ENCODE peak calls at places on chromosomes 2 and 18, in ten cellular contexts. P is K562, V is endothelial cell of umbilical vein, A is IMR-90, I is GM23248, X is mammary epithelial cell, W is fibroblast of lung, R is PC-9, L is PC-3, Y is H9. O is an unnamed sample. For H3K4me1, the result is how much of the 10 kb centered on the place peaks cover.

GRCh38 chr2:173343921-173344320 is 10.8 kb upstream of the CDCA7 start:
- DNase-seq in R (peak), X (no peak), A (no peak), V (no peak), W (no peak), P (no peak), Y (no peak), L (no peak), I (no peak), O (no peak)

GRCh38 chr18:32213693-32214092 is 23.9 kb downstream of the MEP1B start:
- DNase-seq in A (no peak), X (no peak), Y (no peak), P (no peak), R (no peak), W (no peak), V (no peak), I (no peak), L (no peak), O (no peak)

GRCh38 chr2:108632748-108633147 is 86.5 kb upstream of the RANBP2 start:
- DNase-seq in P (no peak), W (no peak), Y (no peak), I (no peak), A (no peak), V (no peak), L (no peak), R (no peak), X (no peak), O (no peak)

GRCh38 chr2:165197346-165197745 is 6.5 kb downstream of the SCN3A start:
- DNase-seq in I (no peak), R (no peak), W (no peak), X (no peak), V (no peak), P (no peak), L (no peak), A (no peak), Y (no peak), O (no peak)

GRCh38 chr2:26178746-26179436 is 6.0 kb downstream of the GAREM2 start:
- DNase-seq in A (no peak), L (peak), W (no peak), P (peak), R (peak), I (peak), X (no peak), V (peak), Y (peak), O (peak)

GRCh38 chr18:49645836-49646235 is 84.0 kb downstream of the LIPG start:
- DNase-seq in R (no peak), X (peak), L (no peak), I (peak), Y (no peak), W (peak), V (no peak), P (no peak), A (peak), O (peak)

GRCh38 chr18:25533088-25533676 is 181.2 kb upstream of the ZNF521 start:
- DNase-seq in W (peak), V (no peak), Y (peak), P (no peak), R (no peak), X (peak), L (no peak), I (no peak), A (no peak), O (no peak)

GRCh38 chr2:64985457-64985856 is 3.7 kb upstream of the SLC1A4 start:
- DNase-seq in V (no peak), R (no peak), Y (no peak), L (no peak), W (no peak), I (no peak), P (no peak), A (no peak), X (no peak), O (no peak)

GRCh38 chr2:188870289-188870688 is 103.9 kb upstream of the COL3A1 start:
- DNase-seq in V (no peak), I (peak), R (no peak), Y (no peak), W (peak), P (no peak), X (peak), L (no peak), A (peak), O (no peak)

GRCh38 chr2:73095910-73096309 is 16.8 kb downstream of the RAB11FIP5 start:
- DNase-seq in V (no peak), R (no peak), W (no peak), I (no peak), X (no peak), A (no peak), P (no peak), Y (no peak), L (no peak), O (no peak)
- H3K4me1 ChIP-seq in V (under half), R (under half), W (under half), I (under half), X (under half), A (under half), P (under half), Y (under half), L (under half), O (under half)

GRCh38 chr2:68589963-68590362 is 53.4 kb upstream of the PROKR1 start:
- DNase-seq in P (no peak), I (peak), A (no peak), Y (no peak), L (no peak), X (no peak), W (no peak), R (no peak), V (no peak), O (no peak)

GRCh38 chr2:68591225-68591624 is 52.2 kb upstream of the PROKR1 start:
- DNase-seq in P (no peak), W (no peak), Y (no peak), R (no peak), A (no peak), L (no peak), X (no peak), V (no peak), I (no peak), O (no peak)

GRCh38 chr2:68590702-68591101 is 52.7 kb upstream of the PROKR1 start:
- DNase-seq in V (no peak), I (no peak), R (no peak), P (no peak), L (no peak), Y (no peak), A (peak), W (no peak), X (no peak), O (no peak)

GRCh38 chr2:68594041-68594440 is 49.3 kb upstream of the PROKR1 start:
- DNase-seq in X (no peak), Y (no peak), L (no peak), R (no peak), V (no peak), I (peak), P (no peak), W (no peak), A (no peak), O (no peak)

GRCh38 chr2:68588589-68588988 is 54.8 kb upstream of the PROKR1 start:
- DNase-seq in R (no peak), V (no peak), L (peak), X (no peak), Y (no peak), W (no peak), A (no peak), P (no peak), I (no peak), O (no peak)
- H3K4me2 ChIP-seq in R (no peak), V (no peak), L (no peak), X (no peak), Y (no peak), W (no peak), A (no peak), P (no peak), I (no peak), O (no peak)

GRCh38 chr2:100195942-100196341 is 53.6 kb upstream of the AFF3 start:
- DNase-seq in X (no peak), R (no peak), L (no peak), Y (no peak), P (no peak), A (no peak), I (no peak), V (no peak), W (peak), O (no peak)
- H3K4me1 ChIP-seq in X (under half), R (under half), L (half or more), Y (under half), P (under half), A (under half), I (under half), V (under half), W (under half), O (under half)

GRCh38 chr18:79300382-79300781 is 95.3 kb upstream of the NFATC1 start:
- DNase-seq in V (no peak), A (no peak), X (no peak), L (no peak), Y (no peak), I (no peak), P (no peak), R (no peak), W (no peak), O (no peak)

GRCh38 chr18:79294235-79294634 is 101.5 kb upstream of the NFATC1 start:
- DNase-seq in V (no peak), Y (no peak), L (no peak), A (no peak), I (no peak), X (no peak), R (no peak), W (no peak), P (no peak), O (no peak)

GRCh38 chr18:79302120-79302519 is 93.6 kb upstream of the NFATC1 start:
- DNase-seq in I (no peak), W (no peak), L (no peak), V (no peak), A (no peak), P (no peak), X (no peak), Y (no peak), R (no peak), O (no peak)

DNA sequence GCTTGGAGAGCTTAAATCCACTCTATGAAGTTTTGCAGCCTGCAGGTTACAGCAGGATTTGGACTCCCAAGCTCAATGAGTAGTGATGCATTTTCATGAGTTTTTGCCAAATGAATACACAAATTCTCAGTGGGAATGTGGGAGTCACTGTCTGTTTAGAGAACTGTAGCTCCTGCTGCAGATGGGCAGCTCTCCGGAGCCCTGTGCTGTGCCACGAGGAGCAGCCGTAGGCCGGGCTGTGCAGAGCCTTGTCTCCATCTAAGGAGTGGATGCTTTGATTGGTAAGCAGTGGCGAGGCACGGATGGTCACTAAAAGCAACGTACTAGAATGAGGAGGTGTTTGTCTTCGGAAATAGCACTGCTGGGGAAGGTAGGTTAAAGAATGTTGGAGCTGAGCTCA is 96.0 kb upstream of the NFATC1 start:
- DNase-seq in W (no peak), Y (no peak), R (no peak), X (no peak), P (no peak), L (no peak), V (no peak), I (no peak), A (no peak), O (no peak)
- H3K4me2 ChIP-seq in W (no peak), Y (no peak), R (no peak), X (no peak), P (no peak), L (no peak), V (no peak), I (no peak), A (no peak), O (no peak)

GRCh38 chr2:181682026-181682789 is 1.9 kb upstream of the NEUROD1 start:
- DNase-seq in W (no peak), I (no peak), L (no peak), V (no peak), X (no peak), A (no peak), R (no peak), Y (no peak), P (no peak), O (peak)
- H3K4me1 ChIP-seq in W (under half), I (under half), L (under half), V (under half), X (under half), A (under half), R (under half), Y (under half), P (under half), O (under half)